ENCODE peak calls at places on chromosome 12, in nine cellular contexts. M, V, S, A, K, Z, C, F and E are unnamed samples.
A peak's percentile ranks its signal among the peaks of the same experiment; 100 is the strongest.

GRCh38 chr12:953776-954175 is 4.3 kb upstream of the RAD52 start:
- DNase-seq in M (no peak), V (no peak), S (no peak), A (no peak), K (no peak), Z (no peak), C (no peak), F (no peak), E (no peak)

GRCh38 chr12:124692443-124692842 is 125.0 kb upstream of the NCOR2 start:
- DNase-seq in M (no peak), V (no peak), S (no peak), A (no peak), K (no peak), Z (no peak), C (no peak), F (no peak), E (no peak)

GRCh38 chr12:42421844-42422779 is 96.1 kb downstream of the PPHLN1 start:
- DNase-seq in M (no peak), V (no peak), S (no peak), A (no peak), K (no peak), Z (no peak), C (no peak), F (no peak), E (no peak)

GRCh38 chr12:24711609-24712008 is 237.3 kb downstream of the BCAT1 start:
- DNase-seq in M (no peak), V (no peak), S (no peak), A (no peak), K (no peak), Z (no peak), C (no peak), F (no peak), E (no peak)

GRCh38 chr12:50192908-50193307 is 25.7 kb upstream of the CERS5 start:
- DNase-seq in M (no peak), V (no peak), S (no peak), A (no peak), K (no peak), Z (no peak), C (no peak), F (no peak), E (no peak)

GRCh38 chr12:130514149-130514551 is 176.5 kb downstream of the PIWIL1 start:
- DNase-seq in M (no peak), V (no peak), S (no peak), A (no peak), K (no peak), Z (no peak), C (no peak), F (no peak), E (no peak)

GRCh38 chr12:42097971-42098370 is 46.7 kb downstream of the GXYLT1 start:
- DNase-seq in M (no peak), V (peak; percentile 76), S (no peak), A (no peak), K (no peak), Z (no peak), C (no peak), F (no peak), E (no peak)

GRCh38 chr12:89267404-89267803 is 84.9 kb downstream of the DUSP6 start:
- DNase-seq in M (no peak), V (no peak), S (no peak), A (no peak), K (no peak), Z (no peak), C (no peak), F (no peak), E (no peak)

GRCh38 chr12:49621651-49622500 is 1.5 kb upstream of the PRPF40B start:
- DNase-seq in M (no peak), V (no peak), S (peak; percentile 72), A (no peak), K (no peak), Z (peak; percentile 28), C (no peak), F (no peak), E (no peak)

GRCh38 chr12:67386869-67387570 is 117.9 kb downstream of the CAND1 start:
- DNase-seq in M (no peak), V (no peak), S (no peak), A (no peak), K (no peak), Z (no peak), C (no peak), F (no peak), E (no peak)

GRCh38 chr12:103771466-103771865 is 69.6 kb downstream of the NT5DC3 start:
- DNase-seq in M (no peak), V (no peak), S (no peak), A (peak; percentile 59), K (no peak), Z (peak; percentile 42), C (peak; percentile 27), F (peak; percentile 49), E (no peak)

GRCh38 chr12:122403115-122403770 is 19.2 kb downstream of the CLIP1 start:
- DNase-seq in M (no peak), V (no peak), S (no peak), A (no peak), K (no peak), Z (no peak), C (no peak), F (no peak), E (no peak)

GRCh38 chr12:2180737-2181082 is 127.9 kb downstream of the CACNA1C start:
- DNase-seq in M (no peak), V (no peak), S (no peak), A (no peak), K (no peak), Z (no peak), C (no peak), F (no peak), E (no peak)

GRCh38 chr12:2177003-2177402 is 124.2 kb downstream of the CACNA1C start:
- DNase-seq in M (no peak), V (no peak), S (no peak), A (no peak), K (no peak), Z (no peak), C (no peak), F (no peak), E (no peak)

GRCh38 chr12:2177751-2178150 is 125.0 kb downstream of the CACNA1C start:
- DNase-seq in M (no peak), V (no peak), S (no peak), A (no peak), K (no peak), Z (no peak), C (no peak), F (no peak), E (no peak)

GRCh38 chr12:2179058-2179457 is 126.3 kb downstream of the CACNA1C start:
- DNase-seq in M (no peak), V (no peak), S (no peak), A (no peak), K (no peak), Z (no peak), C (no peak), F (no peak), E (no peak)

DNA sequence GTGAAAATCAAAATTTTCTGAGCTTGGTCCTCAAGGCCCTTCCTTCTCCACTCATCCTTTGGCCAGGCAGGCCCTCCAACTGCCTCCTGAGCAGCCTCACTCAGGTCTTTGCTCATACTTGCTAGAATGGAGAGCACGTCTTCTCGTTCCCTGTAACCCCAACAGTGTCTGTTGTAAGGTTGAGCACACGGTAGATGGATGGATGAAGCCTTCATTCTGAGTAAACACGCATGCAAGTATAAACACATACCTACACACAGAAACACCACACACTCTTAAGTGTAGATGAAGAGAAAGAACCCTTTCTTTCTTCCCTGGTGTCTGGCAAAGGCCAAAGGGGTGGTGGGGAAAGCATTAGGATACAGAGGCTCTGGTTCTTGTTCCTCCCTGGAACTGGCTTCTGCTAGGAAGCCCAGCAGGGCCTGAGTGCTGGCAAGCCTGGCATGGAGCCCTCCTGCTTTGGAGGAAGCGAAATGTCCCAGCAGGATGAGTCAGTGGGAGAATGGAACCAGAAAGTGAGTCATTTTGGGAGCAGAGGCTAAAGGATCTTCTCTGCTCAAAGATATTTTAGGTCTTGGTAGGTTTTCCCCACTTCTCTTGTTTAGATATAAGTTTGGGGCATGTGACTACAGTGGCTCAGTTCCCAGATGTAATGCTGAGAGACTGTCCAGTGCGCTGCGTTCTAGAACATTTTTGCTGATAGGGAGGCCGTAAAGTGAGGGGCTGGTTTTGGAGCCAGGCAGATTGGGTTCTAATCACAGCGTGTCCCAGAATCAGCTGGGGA is 127.4 kb downstream of the CACNA1C start:
- DNase-seq in M (no peak), V (no peak), S (peak; percentile 93), A (peak; percentile 31), K (no peak), Z (peak; percentile 18), C (peak; percentile 76), F (peak; percentile 59), E (no peak)
- H3K27ac ChIP-seq in M (peak overlapping the region; percentile 68), V (no peak overlapping the region), S (peak overlapping the region; percentile 78), A (no peak overlapping the region), K (no peak overlapping the region), Z (peak overlapping the region; percentile 13), C (no peak overlapping the region), F (peak overlapping the region; percentile 63), E (no peak overlapping the region)

GRCh38 chr12:95207407-95207806 is 9.9 kb downstream of the FGD6 start:
- DNase-seq in M (no peak), V (no peak), S (no peak), A (no peak), K (no peak), Z (no peak), C (no peak), F (no peak), E (no peak)
- H3K27ac ChIP-seq in M (no peak overlapping the region), V (no peak overlapping the region), S (no peak overlapping the region), A (peak overlapping the region; percentile 29), K (no peak overlapping the region), Z (no peak overlapping the region), C (no peak overlapping the region), F (no peak overlapping the region), E (no peak overlapping the region)

GRCh38 chr12:108599948-108600701 is 2.2 kb upstream of the TMEM119 start:
- DNase-seq in M (no peak), V (no peak), S (no peak), A (no peak), K (no peak), Z (no peak), C (no peak), F (no peak), E (no peak)

GRCh38 chr12:108596854-108597558 is 878 bp downstream of the TMEM119 start:
- DNase-seq in M (no peak), V (no peak), S (no peak), A (no peak), K (no peak), Z (no peak), C (no peak), F (no peak), E (no peak)

GRCh38 chr12:108599541-108599940 is 1.7 kb upstream of the TMEM119 start:
- DNase-seq in M (no peak), V (no peak), S (no peak), A (no peak), K (no peak), Z (no peak), C (no peak), F (no peak), E (no peak)

GRCh38 chr12:108597559-108598471 is at the start of gene TMEM119:
- DNase-seq in M (no peak), V (no peak), S (no peak), A (no peak), K (no peak), Z (no peak), C (peak; percentile 41), F (peak; percentile 73), E (peak; percentile 37)

GRCh38 chr12:108598553-108599250 is 818 bp upstream of the TMEM119 start:
- DNase-seq in M (no peak), V (no peak), S (no peak), A (no peak), K (no peak), Z (no peak), C (no peak), F (no peak), E (no peak)
- H3K27ac ChIP-seq in M (peak overlapping the region; percentile 45), V (no peak overlapping the region), S (no peak overlapping the region), A (no peak overlapping the region), K (no peak overlapping the region), Z (no peak overlapping the region), C (no peak overlapping the region), F (peak overlapping the region; percentile 85), E (no peak overlapping the region)

GRCh38 chr12:108612788-108613282 is 15.0 kb upstream of the TMEM119 start:
- DNase-seq in M (no peak), V (no peak), S (no peak), A (no peak), K (no peak), Z (no peak), C (no peak), F (no peak), E (no peak)
- H3K27ac ChIP-seq in M (no peak overlapping the region), V (no peak overlapping the region), S (no peak overlapping the region), A (no peak overlapping the region), K (no peak overlapping the region), Z (no peak overlapping the region), C (no peak overlapping the region), F (no peak overlapping the region), E (no peak overlapping the region)